ENCODE peak calls at places on chromosomes 5 and 9, in five cellular contexts. J is kidney epithelial cell, M is left ventricle myocardium inferior, R is body of pancreas, D is prostate gland. U is an unnamed sample.

GRCh38 chr9:88993871-88994819 is 2.9 kb downstream of the S1PR3 start:
- DNase-seq in J (no peak), M (no peak), R (no peak), D (no peak), U (no peak)

GRCh38 chr9:73680831-73681230 is 529.2 kb downstream of the ANXA1 start:
- DNase-seq in J (peak; percentile 23), M (no peak), R (no peak), D (no peak), U (no peak)

GRCh38 chr9:93786204-93786603 is 169.0 kb downstream of the BARX1 start:
- DNase-seq in J (no peak), M (no peak), R (no peak), D (no peak), U (no peak)

GRCh38 chr5:141809697-141810096 is 68.5 kb downstream of the PCDH1 start:
- DNase-seq in J (no peak), M (no peak), R (no peak), D (no peak), U (no peak)

GRCh38 chr5:31944683-31945445 is 229.3 kb downstream of the GOLPH3 start:
- DNase-seq in J (no peak), M (no peak), R (peak; percentile 63), D (no peak), U (peak; percentile 56)

GRCh38 chr5:93236807-93237421 is 344.1 kb downstream of the NR2F1-AS1 start:
- DNase-seq in J (no peak), M (no peak), R (no peak), D (no peak), U (no peak)

GRCh38 chr9:129887210-129888084 is 52.2 kb downstream of the USP20 start:
- DNase-seq in J (peak; percentile 21), M (no peak), R (no peak), D (no peak), U (peak; percentile 63)

GRCh38 chr5:64074533-64074932 is 91.1 kb upstream of the RNF180 start:
- DNase-seq in J (peak; percentile 16), M (no peak), R (no peak), D (no peak), U (no peak)

GRCh38 chr5:17146280-17146841 is 71.1 kb upstream of the BASP1 start:
- DNase-seq in J (no peak), M (no peak), R (no peak), D (no peak), U (no peak)

GRCh38 chr5:56326770-56327169 is 93.6 kb upstream of the ANKRD55 start:
- DNase-seq in J (no peak), M (no peak), R (no peak), D (no peak), U (no peak)

GRCh38 chr9:105993051-105993854 is 298.9 kb downstream of the TMEM38B start:
- DNase-seq in J (no peak), M (no peak), R (no peak), D (no peak), U (no peak)

GRCh38 chr5:143355710-143356109 is 47.8 kb downstream of the NR3C1 start:
- DNase-seq in J (peak; percentile 85), M (peak; percentile 33), R (peak; percentile 75), D (peak; percentile 13), U (no peak)

GRCh38 chr5:469752-470483 is 26.9 kb downstream of the EXOC3 start:
- DNase-seq in J (no peak), M (peak; percentile 10), R (no peak), D (no peak), U (peak; percentile 54)

GRCh38 chr9:36191290-36191645 is 547 bp downstream of the CLTA start:
- DNase-seq in J (no peak), M (peak; percentile 41), R (peak; percentile 21), D (no peak), U (peak; percentile 63)

GRCh38 chr9:108972186-108972585 is 38.0 kb downstream of the ABITRAM start:
- DNase-seq in J (no peak), M (no peak), R (no peak), D (no peak), U (no peak)

GRCh38 chr5:61735999-61736398 is 403.9 kb downstream of the ZSWIM6 start:
- DNase-seq in J (peak; percentile 28), M (no peak), R (no peak), D (no peak), U (no peak)

GRCh38 chr5:72366324-72366976 is 46.3 kb downstream of the PTCD2 start:
- DNase-seq in J (no peak), M (peak; percentile 46), R (peak; percentile 89), D (peak; percentile 79), U (peak; percentile 87)

GRCh38 chr5:92371889-92372235 is 988.7 kb upstream of the ARRDC3 start:
- DNase-seq in J (peak; percentile 66), M (no peak), R (no peak), D (no peak), U (no peak)

GRCh38 chr5:12399868-12400267 is 495.6 kb upstream of the CTNND2 start:
- DNase-seq in J (no peak), M (no peak), R (no peak), D (no peak), U (no peak)

GRCh38 chr5:74630387-74631087 is 10.0 kb downstream of the ENC1 start:
- DNase-seq in J (no peak), M (no peak), R (no peak), D (no peak), U (no peak)

GRCh38 chr5:133675376-133676154 is 63.2 kb upstream of the FSTL4 start:
- DNase-seq in J (no peak), M (no peak), R (no peak), D (no peak), U (no peak)

GRCh38 chr5:156383510-156383909 is 56.5 kb downstream of the SGCD start:
- DNase-seq in J (no peak), M (no peak), R (no peak), D (no peak), U (no peak)

GRCh38 chr9:136625101-136626065 is 37.3 kb upstream of the EGFL7 start:
- DNase-seq in J (no peak), M (peak; percentile 93), R (peak; percentile 90), D (peak; percentile 69), U (peak; percentile 89)
- TF ChIP-seq CTCF in J (peak; percentile 62), M (peak; percentile 72), R (peak; percentile 61), D (peak; percentile 70), U (no peak)

GRCh38 chr9:104794070-104794469 is 30.1 kb downstream of the NIPSNAP3B start:
- DNase-seq in J (no peak), M (no peak), R (no peak), D (no peak), U (no peak)

GRCh38 chr9:104800068-104800785 is 36.3 kb downstream of the NIPSNAP3B start:
- DNase-seq in J (no peak), M (no peak), R (no peak), D (no peak), U (no peak)

GRCh38 chr9:104798209-104798995 is 34.5 kb downstream of the NIPSNAP3B start:
- DNase-seq in J (no peak), M (no peak), R (no peak), D (no peak), U (no peak)

GRCh38 chr9:104795857-104796256 is 31.9 kb downstream of the NIPSNAP3B start:
- DNase-seq in J (no peak), M (no peak), R (no peak), D (no peak), U (no peak)

GRCh38 chr9:104795082-104795481 is 31.2 kb downstream of the NIPSNAP3B start:
- DNase-seq in J (no peak), M (no peak), R (no peak), D (no peak), U (no peak)
- H3K36me3 ChIP-seq in J (no peaks in the 10 kb centered on the region), M (peaks cover 97% of the 10 kb centered on the region), R (peaks cover 16% of the 10 kb centered on the region), D (no peaks in the 10 kb centered on the region), U (no peaks in the 10 kb centered on the region)

DNA sequence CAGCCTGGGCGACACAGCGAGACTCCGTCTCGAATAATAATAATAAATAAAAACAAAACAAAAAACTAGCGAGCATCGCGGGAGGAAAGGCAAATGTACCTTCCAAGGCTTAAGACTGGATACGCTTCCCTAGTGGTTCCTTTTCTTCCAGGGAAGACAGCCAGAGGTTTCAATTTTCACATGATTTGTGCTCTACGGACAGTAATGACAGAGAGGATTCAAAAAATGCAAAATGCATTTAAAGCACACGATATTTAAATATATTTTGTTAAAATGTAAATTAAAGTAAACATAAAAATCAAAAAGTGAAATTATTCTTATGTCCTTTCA is 4.3 kb upstream of the TRIM41 start:
- DNase-seq in J (no peak), M (no peak), R (no peak), D (no peak), U (no peak)
- H3K4me3 ChIP-seq in J (peak overlapping the region; percentile 38), M (peak overlapping the region; percentile 72), R (no peak overlapping the region), D (peak overlapping the region; percentile 30), U (no peak overlapping the region)

GRCh38 chr9:15513335-15513734 is 2.6 kb upstream of the PSIP1 start:
- DNase-seq in J (no peak), M (no peak), R (no peak), D (no peak), U (no peak)
- TF ChIP-seq CTCF in J (peak; percentile 5), M (no peak), R (no peak), D (no peak), U (no peak)

GRCh38 chr5:151140686-151141459 is 16.7 kb downstream of the ANXA6 start:
- DNase-seq in J (no peak), M (no peak), R (no peak), D (no peak), U (no peak)
- H3K36me3 ChIP-seq in J (peaks cover 3% of the 10 kb centered on the region), M (peaks cover 79% of the 10 kb centered on the region), R (no peaks in the 10 kb centered on the region), D (no peaks in the 10 kb centered on the region), U (no peaks in the 10 kb centered on the region)

DNA sequence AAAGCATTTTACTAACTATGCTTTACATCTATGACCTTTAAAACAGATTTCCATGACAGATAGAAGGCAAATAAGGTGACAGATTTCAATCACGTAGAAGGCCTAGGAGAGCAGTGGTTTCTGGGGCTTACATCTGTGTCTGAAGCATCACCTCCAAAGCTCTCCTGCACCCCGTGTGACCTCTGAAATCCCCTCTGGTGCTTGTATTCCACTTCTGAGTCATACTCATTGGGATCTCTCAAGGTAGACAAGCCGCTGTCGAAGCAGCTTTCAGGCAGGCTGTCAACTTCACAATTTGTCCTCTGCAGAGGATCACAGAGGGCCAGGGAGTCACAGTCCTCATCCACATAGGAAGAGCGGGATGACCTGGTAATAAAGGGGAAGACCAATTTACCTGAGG is 62.2 kb downstream of the RASEF start:
- DNase-seq in J (no peak), M (no peak), R (no peak), D (no peak), U (no peak)
- H3K4me3 ChIP-seq in J (no peak overlapping the region), M (no peak overlapping the region), R (no peak overlapping the region), D (no peak overlapping the region), U (no peak overlapping the region)

DNA sequence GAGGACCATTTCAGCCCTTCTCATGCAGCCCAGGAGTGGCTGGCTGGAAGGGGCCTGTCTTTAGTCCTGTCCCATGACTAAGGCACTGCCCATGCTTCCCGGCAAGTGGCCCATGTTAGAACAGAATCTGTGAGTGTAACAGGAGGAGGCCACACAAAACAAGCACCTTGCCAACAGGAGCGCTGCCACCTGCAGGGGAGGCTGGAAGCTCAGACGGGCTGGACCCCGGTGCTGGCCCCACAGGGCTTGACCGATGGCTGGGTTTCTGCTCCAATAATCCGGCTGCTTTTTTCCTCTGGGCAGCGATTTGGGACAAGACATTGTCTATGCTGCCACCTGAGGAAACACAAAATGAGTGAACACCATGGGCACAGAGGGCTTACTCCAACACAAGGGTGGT is 28.4 kb downstream of the ANKS6 start:
- DNase-seq in J (no peak), M (no peak), R (no peak), D (no peak), U (no peak)
- TF ChIP-seq CTCF in J (no peak), M (no peak), R (no peak), D (no peak), U (no peak)